ENCODE peak calls at places on chromosomes 6 and 20, in nine cellular contexts. One of them, this sample, is unnamed.

GRCh38 chr20:14582855-14583254 is 245.4 kb upstream of the FLRT3 start:
- DNase-seq in LoVo: no peak
- DNase-seq in GM10248: no peak
- DNase-seq in iris pigment epithelial cell: no peak
- DNase-seq in activated naive CD4-positive, alpha-beta T cell treated with anti-CD3 and anti-CD28 coated beads for 36 hours: no peak
- DNase-seq in endothelial cell of umbilical vein: no peak
- DNase-seq in GM12865: no peak
- DNase-seq in NB4: peak; percentile 19
- DNase-seq in HS-27A: no peak
- DNase-seq in this sample: no peak

GRCh38 chr6:46953921-46954320 is 32.2 kb upstream of the ADGRF5 start:
- DNase-seq in NB4: no peak
- DNase-seq in GM12865: no peak
- DNase-seq in iris pigment epithelial cell: no peak
- DNase-seq in LoVo: no peak
- DNase-seq in endothelial cell of umbilical vein: no peak
- DNase-seq in activated naive CD4-positive, alpha-beta T cell treated with anti-CD3 and anti-CD28 coated beads for 36 hours: no peak
- DNase-seq in HS-27A: no peak
- DNase-seq in GM10248: no peak
- DNase-seq in this sample: no peak

GRCh38 chr6:55474386-55474785 is 104.6 kb downstream of the HMGCLL1 start:
- DNase-seq in NB4: no peak
- DNase-seq in GM10248: no peak
- DNase-seq in endothelial cell of umbilical vein: no peak
- DNase-seq in iris pigment epithelial cell: peak; percentile 34
- DNase-seq in activated naive CD4-positive, alpha-beta T cell treated with anti-CD3 and anti-CD28 coated beads for 36 hours: no peak
- DNase-seq in GM12865: no peak
- DNase-seq in HS-27A: no peak
- DNase-seq in LoVo: no peak
- DNase-seq in this sample: no peak

GRCh38 chr6:89895273-89895874 is 1.1 kb downstream of the GJA10 start:
- DNase-seq in NB4: peak; percentile 55
- DNase-seq in iris pigment epithelial cell: peak; percentile 69
- DNase-seq in GM12865: no peak
- DNase-seq in endothelial cell of umbilical vein: peak; percentile 68
- DNase-seq in LoVo: peak; percentile 14
- DNase-seq in HS-27A: no peak
- DNase-seq in activated naive CD4-positive, alpha-beta T cell treated with anti-CD3 and anti-CD28 coated beads for 36 hours: peak; percentile 27
- DNase-seq in GM10248: no peak
- DNase-seq in this sample: peak; percentile 53

GRCh38 chr6:90403489-90404381 is 107.1 kb upstream of the BACH2 start:
- DNase-seq in GM10248: no peak
- DNase-seq in activated naive CD4-positive, alpha-beta T cell treated with anti-CD3 and anti-CD28 coated beads for 36 hours: no peak
- DNase-seq in endothelial cell of umbilical vein: no peak
- DNase-seq in GM12865: no peak
- DNase-seq in iris pigment epithelial cell: peak; percentile 95
- DNase-seq in HS-27A: no peak
- DNase-seq in NB4: peak; percentile 94
- DNase-seq in LoVo: no peak
- DNase-seq in this sample: peak; percentile 54

GRCh38 chr6:138430361-138431145 is 26.5 kb downstream of the HEBP2 start:
- DNase-seq in NB4: no peak
- DNase-seq in LoVo: no peak
- DNase-seq in HS-27A: no peak
- DNase-seq in iris pigment epithelial cell: no peak
- DNase-seq in activated naive CD4-positive, alpha-beta T cell treated with anti-CD3 and anti-CD28 coated beads for 36 hours: no peak
- DNase-seq in GM12865: no peak
- DNase-seq in endothelial cell of umbilical vein: no peak
- DNase-seq in GM10248: no peak
- DNase-seq in this sample: no peak

GRCh38 chr20:6101346-6101745 is 21.5 kb downstream of the FERMT1 start:
- DNase-seq in GM10248: no peak
- DNase-seq in endothelial cell of umbilical vein: no peak
- DNase-seq in GM12865: no peak
- DNase-seq in activated naive CD4-positive, alpha-beta T cell treated with anti-CD3 and anti-CD28 coated beads for 36 hours: no peak
- DNase-seq in iris pigment epithelial cell: no peak
- DNase-seq in NB4: no peak
- DNase-seq in HS-27A: no peak
- DNase-seq in LoVo: no peak
- DNase-seq in this sample: no peak

GRCh38 chr6:37038297-37039198 is 33.1 kb downstream of the FGD2 start:
- DNase-seq in GM12865: no peak
- DNase-seq in NB4: no peak
- DNase-seq in GM10248: no peak
- DNase-seq in endothelial cell of umbilical vein: no peak
- DNase-seq in HS-27A: no peak
- DNase-seq in iris pigment epithelial cell: peak; percentile 34
- DNase-seq in activated naive CD4-positive, alpha-beta T cell treated with anti-CD3 and anti-CD28 coated beads for 36 hours: no peak
- DNase-seq in LoVo: no peak
- DNase-seq in this sample: no peak

GRCh38 chr6:15561447-15562199 is 101.2 kb downstream of the DTNBP1 start:
- DNase-seq in GM12865: no peak
- DNase-seq in GM10248: no peak
- DNase-seq in HS-27A: no peak
- DNase-seq in LoVo: no peak
- DNase-seq in NB4: no peak
- DNase-seq in iris pigment epithelial cell: no peak
- DNase-seq in activated naive CD4-positive, alpha-beta T cell treated with anti-CD3 and anti-CD28 coated beads for 36 hours: no peak
- DNase-seq in endothelial cell of umbilical vein: no peak
- DNase-seq in this sample: no peak

GRCh38 chr6:147285087-147285855 is 81.1 kb downstream of the STXBP5 start:
- DNase-seq in LoVo: peak; percentile 6
- DNase-seq in GM10248: peak; percentile 21
- DNase-seq in GM12865: peak; percentile 41
- DNase-seq in activated naive CD4-positive, alpha-beta T cell treated with anti-CD3 and anti-CD28 coated beads for 36 hours: no peak
- DNase-seq in NB4: peak; percentile 64
- DNase-seq in HS-27A: no peak
- DNase-seq in iris pigment epithelial cell: peak; percentile 71
- DNase-seq in endothelial cell of umbilical vein: peak; percentile 62
- DNase-seq in this sample: no peak

GRCh38 chr6:102670756-102671155 is 1277.2 kb downstream of the GRIK2 start:
- DNase-seq in endothelial cell of umbilical vein: no peak
- DNase-seq in NB4: no peak
- DNase-seq in iris pigment epithelial cell: no peak
- DNase-seq in GM12865: no peak
- DNase-seq in GM10248: no peak
- DNase-seq in activated naive CD4-positive, alpha-beta T cell treated with anti-CD3 and anti-CD28 coated beads for 36 hours: no peak
- DNase-seq in LoVo: no peak
- DNase-seq in HS-27A: no peak
- DNase-seq in this sample: no peak

GRCh38 chr6:74137910-74138309 is 441.9 kb downstream of the CD109 start:
- DNase-seq in iris pigment epithelial cell: peak; percentile 34
- DNase-seq in LoVo: peak; percentile 10
- DNase-seq in GM10248: no peak
- DNase-seq in NB4: no peak
- DNase-seq in GM12865: no peak
- DNase-seq in activated naive CD4-positive, alpha-beta T cell treated with anti-CD3 and anti-CD28 coated beads for 36 hours: no peak
- DNase-seq in HS-27A: peak; percentile 15
- DNase-seq in endothelial cell of umbilical vein: peak; percentile 98
- DNase-seq in this sample: peak; percentile 6

GRCh38 chr6:47455533-47456209 is 21.9 kb upstream of the CD2AP start:
- DNase-seq in HS-27A: no peak
- DNase-seq in activated naive CD4-positive, alpha-beta T cell treated with anti-CD3 and anti-CD28 coated beads for 36 hours: no peak
- DNase-seq in NB4: no peak
- DNase-seq in GM12865: peak; percentile 66
- DNase-seq in iris pigment epithelial cell: no peak
- DNase-seq in endothelial cell of umbilical vein: no peak
- DNase-seq in GM10248: no peak
- DNase-seq in LoVo: peak; percentile 44
- DNase-seq in this sample: peak; percentile 43

GRCh38 chr6:85983032-85983659 is 340.5 kb upstream of the SYNCRIP start:
- DNase-seq in HS-27A: no peak
- DNase-seq in endothelial cell of umbilical vein: no peak
- DNase-seq in activated naive CD4-positive, alpha-beta T cell treated with anti-CD3 and anti-CD28 coated beads for 36 hours: no peak
- DNase-seq in NB4: no peak
- DNase-seq in GM10248: no peak
- DNase-seq in GM12865: peak; percentile 48
- DNase-seq in iris pigment epithelial cell: no peak
- DNase-seq in LoVo: no peak
- DNase-seq in this sample: no peak

GRCh38 chr6:81216668-81217067 is 535.8 kb downstream of the TENT5A start:
- DNase-seq in GM12865: no peak
- DNase-seq in HS-27A: no peak
- DNase-seq in endothelial cell of umbilical vein: no peak
- DNase-seq in activated naive CD4-positive, alpha-beta T cell treated with anti-CD3 and anti-CD28 coated beads for 36 hours: no peak
- DNase-seq in GM10248: no peak
- DNase-seq in LoVo: no peak
- DNase-seq in iris pigment epithelial cell: no peak
- DNase-seq in NB4: no peak
- DNase-seq in this sample: no peak

GRCh38 chr6:28587011-28587745 is 61.5 kb downstream of the GPX5 start:
- DNase-seq in endothelial cell of umbilical vein: no peak
- DNase-seq in GM12865: peak; percentile 91
- DNase-seq in activated naive CD4-positive, alpha-beta T cell treated with anti-CD3 and anti-CD28 coated beads for 36 hours: peak; percentile 80
- DNase-seq in NB4: no peak
- DNase-seq in GM10248: peak; percentile 78
- DNase-seq in iris pigment epithelial cell: peak; percentile 54
- DNase-seq in LoVo: no peak
- DNase-seq in HS-27A: no peak
- DNase-seq in this sample: peak; percentile 84

GRCh38 chr20:51375561-51375960 is 167.0 kb downstream of the NFATC2 start:
- DNase-seq in iris pigment epithelial cell: no peak
- DNase-seq in activated naive CD4-positive, alpha-beta T cell treated with anti-CD3 and anti-CD28 coated beads for 36 hours: no peak
- DNase-seq in LoVo: no peak
- DNase-seq in GM12865: no peak
- DNase-seq in NB4: no peak
- DNase-seq in GM10248: no peak
- DNase-seq in HS-27A: no peak
- DNase-seq in endothelial cell of umbilical vein: no peak
- DNase-seq in this sample: no peak

GRCh38 chr6:21257125-21257524 is 336.4 kb upstream of the SOX4 start:
- DNase-seq in iris pigment epithelial cell: no peak
- DNase-seq in HS-27A: no peak
- DNase-seq in NB4: no peak
- DNase-seq in LoVo: no peak
- DNase-seq in endothelial cell of umbilical vein: no peak
- DNase-seq in GM10248: no peak
- DNase-seq in GM12865: peak; percentile 20
- DNase-seq in activated naive CD4-positive, alpha-beta T cell treated with anti-CD3 and anti-CD28 coated beads for 36 hours: no peak
- DNase-seq in this sample: no peak

GRCh38 chr6:108874470-108875160 is 26.4 kb downstream of the ARMC2 start:
- DNase-seq in GM12865: peak; percentile 79
- DNase-seq in HS-27A: no peak
- DNase-seq in LoVo: no peak
- DNase-seq in NB4: peak; percentile 92
- DNase-seq in GM10248: peak; percentile 69
- DNase-seq in activated naive CD4-positive, alpha-beta T cell treated with anti-CD3 and anti-CD28 coated beads for 36 hours: peak; percentile 80
- DNase-seq in iris pigment epithelial cell: peak; percentile 90
- DNase-seq in endothelial cell of umbilical vein: peak; percentile 49
- DNase-seq in this sample: no peak

GRCh38 chr6:21694168-21694567 is 100.6 kb downstream of the SOX4 start:
- DNase-seq in NB4: no peak
- DNase-seq in GM10248: no peak
- DNase-seq in HS-27A: no peak
- DNase-seq in endothelial cell of umbilical vein: no peak
- DNase-seq in activated naive CD4-positive, alpha-beta T cell treated with anti-CD3 and anti-CD28 coated beads for 36 hours: no peak
- DNase-seq in GM12865: no peak
- DNase-seq in LoVo: no peak
- DNase-seq in iris pigment epithelial cell: no peak
- DNase-seq in this sample: no peak

GRCh38 chr6:24829657-24830056 is 30.9 kb upstream of the ARMH2 start:
- DNase-seq in GM12865: no peak
- DNase-seq in HS-27A: no peak
- DNase-seq in NB4: no peak
- DNase-seq in iris pigment epithelial cell: no peak
- DNase-seq in LoVo: no peak
- DNase-seq in activated naive CD4-positive, alpha-beta T cell treated with anti-CD3 and anti-CD28 coated beads for 36 hours: no peak
- DNase-seq in endothelial cell of umbilical vein: no peak
- DNase-seq in GM10248: no peak
- DNase-seq in this sample: no peak

GRCh38 chr20:8132015-8132631 is at the start of gene PLCB1:
- DNase-seq in iris pigment epithelial cell: peak; percentile 83
- DNase-seq in endothelial cell of umbilical vein: peak; percentile 79
- DNase-seq in LoVo: no peak
- DNase-seq in GM12865: peak; percentile 73
- DNase-seq in NB4: peak; percentile 85
- DNase-seq in GM10248: peak; percentile 82
- DNase-seq in activated naive CD4-positive, alpha-beta T cell treated with anti-CD3 and anti-CD28 coated beads for 36 hours: peak; percentile 78
- DNase-seq in HS-27A: no peak
- DNase-seq in this sample: peak; percentile 77

GRCh38 chr6:167496707-167497106 is 171.8 kb downstream of the TTLL2 start:
- DNase-seq in LoVo: no peak
- DNase-seq in endothelial cell of umbilical vein: no peak
- DNase-seq in NB4: no peak
- DNase-seq in activated naive CD4-positive, alpha-beta T cell treated with anti-CD3 and anti-CD28 coated beads for 36 hours: no peak
- DNase-seq in GM12865: no peak
- DNase-seq in iris pigment epithelial cell: no peak
- DNase-seq in HS-27A: no peak
- DNase-seq in GM10248: no peak
- DNase-seq in this sample: no peak

GRCh38 chr6:73579851-73580246 is 59.0 kb upstream of the EEF1A1 start:
- DNase-seq in endothelial cell of umbilical vein: no peak
- DNase-seq in GM10248: no peak
- DNase-seq in activated naive CD4-positive, alpha-beta T cell treated with anti-CD3 and anti-CD28 coated beads for 36 hours: no peak
- DNase-seq in NB4: peak; percentile 74
- DNase-seq in iris pigment epithelial cell: peak; percentile 88
- DNase-seq in HS-27A: no peak
- DNase-seq in GM12865: peak; percentile 55
- DNase-seq in LoVo: peak; percentile 53
- DNase-seq in this sample: peak; percentile 66

GRCh38 chr6:10415593-10416480 is 963 bp upstream of the TFAP2A start:
- DNase-seq in LoVo: no peak
- DNase-seq in NB4: no peak
- DNase-seq in GM12865: no peak
- DNase-seq in endothelial cell of umbilical vein: no peak
- DNase-seq in iris pigment epithelial cell: no peak
- DNase-seq in activated naive CD4-positive, alpha-beta T cell treated with anti-CD3 and anti-CD28 coated beads for 36 hours: no peak
- DNase-seq in HS-27A: no peak
- DNase-seq in GM10248: no peak
- DNase-seq in this sample: no peak

GRCh38 chr6:106253731-106254130 is 71.8 kb downstream of the ATG5 start:
- DNase-seq in GM12865: no peak
- DNase-seq in endothelial cell of umbilical vein: no peak
- DNase-seq in LoVo: no peak
- DNase-seq in iris pigment epithelial cell: no peak
- DNase-seq in GM10248: no peak
- DNase-seq in NB4: no peak
- DNase-seq in HS-27A: no peak
- DNase-seq in activated naive CD4-positive, alpha-beta T cell treated with anti-CD3 and anti-CD28 coated beads for 36 hours: no peak
- DNase-seq in this sample: no peak

GRCh38 chr6:133132583-133132982 is 108.6 kb upstream of the EYA4 start:
- DNase-seq in endothelial cell of umbilical vein: no peak
- DNase-seq in GM12865: no peak
- DNase-seq in GM10248: no peak
- DNase-seq in iris pigment epithelial cell: no peak
- DNase-seq in LoVo: no peak
- DNase-seq in NB4: no peak
- DNase-seq in HS-27A: no peak
- DNase-seq in activated naive CD4-positive, alpha-beta T cell treated with anti-CD3 and anti-CD28 coated beads for 36 hours: no peak
- DNase-seq in this sample: no peak

This sample was measured in Calu3.